ENCODE peak calls at places on chromosomes 13 and 19, in nine cellular contexts. One of them, this sample, is unnamed.

GRCh38 chr19:1746401-1747284 is 6.7 kb upstream of the ONECUT3 start:
- DNase-seq in smooth muscle cell of the brain vasculature: no peak
- DNase-seq in Kasumi-1: peak
- DNase-seq in substantia nigra: no peak
- DNase-seq in activated CD4-positive, CD25-positive, alpha-beta regulatory T cell: no peak
- DNase-seq in caudate nucleus: no peak
- DNase-seq in NCI-H1436: no peak
- DNase-seq in stimulated activated CD4-positive, alpha-beta T cell treated with anti-CD3 and anti-CD28 coated beads, Interleukin-4, amount 100 ng/mL, for 1 hour: no peak
- DNase-seq in AG20443: peak
- DNase-seq in this sample: no peak

GRCh38 chr13:80337011-80337688 is 3.8 kb downstream of the SPRY2 start:
- DNase-seq in smooth muscle cell of the brain vasculature: no peak
- DNase-seq in Kasumi-1: no peak
- DNase-seq in substantia nigra: peak
- DNase-seq in activated CD4-positive, CD25-positive, alpha-beta regulatory T cell: no peak
- DNase-seq in caudate nucleus: peak
- DNase-seq in NCI-H1436: no peak
- DNase-seq in stimulated activated CD4-positive, alpha-beta T cell treated with anti-CD3 and anti-CD28 coated beads, Interleukin-4, amount 100 ng/mL, for 1 hour: no peak
- DNase-seq in AG20443: no peak
- DNase-seq in this sample: peak

GRCh38 chr19:43598445-43599240 is 2.2 kb downstream of the ZNF576 start:
- DNase-seq in smooth muscle cell of the brain vasculature: no peak
- DNase-seq in Kasumi-1: no peak
- DNase-seq in substantia nigra: no peak
- DNase-seq in activated CD4-positive, CD25-positive, alpha-beta regulatory T cell: no peak
- DNase-seq in caudate nucleus: no peak
- DNase-seq in NCI-H1436: no peak
- DNase-seq in stimulated activated CD4-positive, alpha-beta T cell treated with anti-CD3 and anti-CD28 coated beads, Interleukin-4, amount 100 ng/mL, for 1 hour: no peak
- DNase-seq in AG20443: no peak
- DNase-seq in this sample: no peak

GRCh38 chr13:20716951-20717350 is 13.5 kb downstream of the IL17D start:
- DNase-seq in smooth muscle cell of the brain vasculature: no peak
- DNase-seq in Kasumi-1: no peak
- DNase-seq in substantia nigra: no peak
- DNase-seq in activated CD4-positive, CD25-positive, alpha-beta regulatory T cell: no peak
- DNase-seq in caudate nucleus: no peak
- DNase-seq in NCI-H1436: no peak
- DNase-seq in stimulated activated CD4-positive, alpha-beta T cell treated with anti-CD3 and anti-CD28 coated beads, Interleukin-4, amount 100 ng/mL, for 1 hour: no peak
- DNase-seq in AG20443: no peak
- DNase-seq in this sample: peak

GRCh38 chr19:29372921-29373797 is 152.6 kb upstream of the VSTM2B start:
- DNase-seq in smooth muscle cell of the brain vasculature: no peak
- DNase-seq in Kasumi-1: no peak
- DNase-seq in substantia nigra: no peak
- DNase-seq in activated CD4-positive, CD25-positive, alpha-beta regulatory T cell: no peak
- DNase-seq in caudate nucleus: no peak
- DNase-seq in NCI-H1436: no peak
- DNase-seq in stimulated activated CD4-positive, alpha-beta T cell treated with anti-CD3 and anti-CD28 coated beads, Interleukin-4, amount 100 ng/mL, for 1 hour: no peak
- DNase-seq in AG20443: no peak
- DNase-seq in this sample: peak

GRCh38 chr13:28538932-28539331 is 44.0 kb upstream of the FLT1 start:
- DNase-seq in smooth muscle cell of the brain vasculature: no peak
- DNase-seq in Kasumi-1: no peak
- DNase-seq in substantia nigra: no peak
- DNase-seq in activated CD4-positive, CD25-positive, alpha-beta regulatory T cell: no peak
- DNase-seq in caudate nucleus: no peak
- DNase-seq in NCI-H1436: no peak
- DNase-seq in stimulated activated CD4-positive, alpha-beta T cell treated with anti-CD3 and anti-CD28 coated beads, Interleukin-4, amount 100 ng/mL, for 1 hour: no peak
- DNase-seq in AG20443: no peak
- DNase-seq in this sample: no peak

GRCh38 chr19:18639706-18640105 is 2.9 kb downstream of the KLHL26 start:
- DNase-seq in smooth muscle cell of the brain vasculature: no peak
- DNase-seq in Kasumi-1: no peak
- DNase-seq in substantia nigra: no peak
- DNase-seq in activated CD4-positive, CD25-positive, alpha-beta regulatory T cell: no peak
- DNase-seq in caudate nucleus: no peak
- DNase-seq in NCI-H1436: no peak
- DNase-seq in stimulated activated CD4-positive, alpha-beta T cell treated with anti-CD3 and anti-CD28 coated beads, Interleukin-4, amount 100 ng/mL, for 1 hour: no peak
- DNase-seq in AG20443: no peak
- DNase-seq in this sample: no peak

GRCh38 chr13:112688560-112689497 is 1.0 kb upstream of the ATP11A start:
- DNase-seq in smooth muscle cell of the brain vasculature: no peak
- DNase-seq in Kasumi-1: peak
- DNase-seq in substantia nigra: peak
- DNase-seq in activated CD4-positive, CD25-positive, alpha-beta regulatory T cell: no peak
- DNase-seq in caudate nucleus: no peak
- DNase-seq in NCI-H1436: no peak
- DNase-seq in stimulated activated CD4-positive, alpha-beta T cell treated with anti-CD3 and anti-CD28 coated beads, Interleukin-4, amount 100 ng/mL, for 1 hour: peak
- DNase-seq in AG20443: no peak
- DNase-seq in this sample: no peak

GRCh38 chr13:106942558-106942957 is 374.6 kb upstream of the ARGLU1 start:
- DNase-seq in smooth muscle cell of the brain vasculature: no peak
- DNase-seq in Kasumi-1: no peak
- DNase-seq in substantia nigra: no peak
- DNase-seq in activated CD4-positive, CD25-positive, alpha-beta regulatory T cell: no peak
- DNase-seq in caudate nucleus: no peak
- DNase-seq in NCI-H1436: no peak
- DNase-seq in stimulated activated CD4-positive, alpha-beta T cell treated with anti-CD3 and anti-CD28 coated beads, Interleukin-4, amount 100 ng/mL, for 1 hour: no peak
- DNase-seq in AG20443: no peak
- DNase-seq in this sample: no peak

GRCh38 chr19:17202249-17202648 is 12.9 kb upstream of the USE1 start:
- DNase-seq in smooth muscle cell of the brain vasculature: no peak
- DNase-seq in Kasumi-1: no peak
- DNase-seq in substantia nigra: no peak
- DNase-seq in activated CD4-positive, CD25-positive, alpha-beta regulatory T cell: no peak
- DNase-seq in caudate nucleus: no peak
- DNase-seq in NCI-H1436: no peak
- DNase-seq in stimulated activated CD4-positive, alpha-beta T cell treated with anti-CD3 and anti-CD28 coated beads, Interleukin-4, amount 100 ng/mL, for 1 hour: peak
- DNase-seq in AG20443: no peak
- DNase-seq in this sample: no peak

GRCh38 chr13:59865398-59865797 is 298.3 kb downstream of the DIAPH3 start:
- DNase-seq in smooth muscle cell of the brain vasculature: no peak
- DNase-seq in Kasumi-1: no peak
- DNase-seq in substantia nigra: no peak
- DNase-seq in activated CD4-positive, CD25-positive, alpha-beta regulatory T cell: no peak
- DNase-seq in caudate nucleus: no peak
- DNase-seq in NCI-H1436: no peak
- DNase-seq in stimulated activated CD4-positive, alpha-beta T cell treated with anti-CD3 and anti-CD28 coated beads, Interleukin-4, amount 100 ng/mL, for 1 hour: no peak
- DNase-seq in AG20443: no peak
- DNase-seq in this sample: no peak

GRCh38 chr13:110520431-110521295 is 40.9 kb downstream of the RAB20 start:
- DNase-seq in smooth muscle cell of the brain vasculature: peak
- DNase-seq in Kasumi-1: peak
- DNase-seq in substantia nigra: peak
- DNase-seq in activated CD4-positive, CD25-positive, alpha-beta regulatory T cell: no peak
- DNase-seq in caudate nucleus: peak
- DNase-seq in NCI-H1436: no peak
- DNase-seq in stimulated activated CD4-positive, alpha-beta T cell treated with anti-CD3 and anti-CD28 coated beads, Interleukin-4, amount 100 ng/mL, for 1 hour: no peak
- DNase-seq in AG20443: peak
- DNase-seq in this sample: peak

GRCh38 chr13:39600766-39601165 is 2.2 kb downstream of the LHFPL6 start:
- DNase-seq in smooth muscle cell of the brain vasculature: no peak
- DNase-seq in Kasumi-1: no peak
- DNase-seq in substantia nigra: peak
- DNase-seq in activated CD4-positive, CD25-positive, alpha-beta regulatory T cell: no peak
- DNase-seq in caudate nucleus: no peak
- DNase-seq in NCI-H1436: no peak
- DNase-seq in stimulated activated CD4-positive, alpha-beta T cell treated with anti-CD3 and anti-CD28 coated beads, Interleukin-4, amount 100 ng/mL, for 1 hour: no peak
- DNase-seq in AG20443: peak
- DNase-seq in this sample: peak

GRCh38 chr13:32587014-32587773 is 942 bp downstream of the PDS5B start:
- DNase-seq in smooth muscle cell of the brain vasculature: no peak
- DNase-seq in Kasumi-1: no peak
- DNase-seq in substantia nigra: peak
- DNase-seq in activated CD4-positive, CD25-positive, alpha-beta regulatory T cell: peak
- DNase-seq in caudate nucleus: peak
- DNase-seq in NCI-H1436: peak
- DNase-seq in stimulated activated CD4-positive, alpha-beta T cell treated with anti-CD3 and anti-CD28 coated beads, Interleukin-4, amount 100 ng/mL, for 1 hour: peak
- DNase-seq in AG20443: peak
- DNase-seq in this sample: peak

GRCh38 chr13:74889321-74889720 is 592.6 kb downstream of the TBC1D4 start:
- DNase-seq in smooth muscle cell of the brain vasculature: no peak
- DNase-seq in Kasumi-1: no peak
- DNase-seq in substantia nigra: no peak
- DNase-seq in activated CD4-positive, CD25-positive, alpha-beta regulatory T cell: no peak
- DNase-seq in caudate nucleus: no peak
- DNase-seq in NCI-H1436: no peak
- DNase-seq in stimulated activated CD4-positive, alpha-beta T cell treated with anti-CD3 and anti-CD28 coated beads, Interleukin-4, amount 100 ng/mL, for 1 hour: no peak
- DNase-seq in AG20443: no peak
- DNase-seq in this sample: no peak

GRCh38 chr19:19540707-19541515 is 2.8 kb downstream of the CILP2 start:
- DNase-seq in smooth muscle cell of the brain vasculature: no peak
- DNase-seq in Kasumi-1: no peak
- DNase-seq in substantia nigra: no peak
- DNase-seq in activated CD4-positive, CD25-positive, alpha-beta regulatory T cell: peak
- DNase-seq in caudate nucleus: no peak
- DNase-seq in NCI-H1436: peak
- DNase-seq in stimulated activated CD4-positive, alpha-beta T cell treated with anti-CD3 and anti-CD28 coated beads, Interleukin-4, amount 100 ng/mL, for 1 hour: peak
- DNase-seq in AG20443: peak
- DNase-seq in this sample: no peak

GRCh38 chr13:113724780-113725315 is 34.2 kb upstream of the TMEM255B start:
- DNase-seq in smooth muscle cell of the brain vasculature: peak
- DNase-seq in Kasumi-1: peak
- DNase-seq in substantia nigra: peak
- DNase-seq in activated CD4-positive, CD25-positive, alpha-beta regulatory T cell: peak
- DNase-seq in caudate nucleus: peak
- DNase-seq in NCI-H1436: peak
- DNase-seq in stimulated activated CD4-positive, alpha-beta T cell treated with anti-CD3 and anti-CD28 coated beads, Interleukin-4, amount 100 ng/mL, for 1 hour: peak
- DNase-seq in AG20443: peak
- DNase-seq in this sample: peak

GRCh38 chr19:6260912-6261636 is 18.7 kb downstream of the MLLT1 start:
- DNase-seq in smooth muscle cell of the brain vasculature: no peak
- DNase-seq in Kasumi-1: peak
- DNase-seq in substantia nigra: no peak
- DNase-seq in activated CD4-positive, CD25-positive, alpha-beta regulatory T cell: no peak
- DNase-seq in caudate nucleus: no peak
- DNase-seq in NCI-H1436: no peak
- DNase-seq in stimulated activated CD4-positive, alpha-beta T cell treated with anti-CD3 and anti-CD28 coated beads, Interleukin-4, amount 100 ng/mL, for 1 hour: peak
- DNase-seq in AG20443: peak
- DNase-seq in this sample: no peak

GRCh38 chr13:87035538-87035937 is 635.6 kb upstream of the SLITRK5 start:
- DNase-seq in smooth muscle cell of the brain vasculature: no peak
- DNase-seq in Kasumi-1: no peak
- DNase-seq in substantia nigra: no peak
- DNase-seq in activated CD4-positive, CD25-positive, alpha-beta regulatory T cell: no peak
- DNase-seq in caudate nucleus: no peak
- DNase-seq in NCI-H1436: no peak
- DNase-seq in stimulated activated CD4-positive, alpha-beta T cell treated with anti-CD3 and anti-CD28 coated beads, Interleukin-4, amount 100 ng/mL, for 1 hour: no peak
- DNase-seq in AG20443: no peak
- DNase-seq in this sample: no peak

GRCh38 chr19:35449347-35450043 is 1.4 kb downstream of the FFAR2 start:
- DNase-seq in smooth muscle cell of the brain vasculature: no peak
- DNase-seq in Kasumi-1: peak
- DNase-seq in substantia nigra: no peak
- DNase-seq in activated CD4-positive, CD25-positive, alpha-beta regulatory T cell: no peak
- DNase-seq in caudate nucleus: no peak
- DNase-seq in NCI-H1436: peak
- DNase-seq in stimulated activated CD4-positive, alpha-beta T cell treated with anti-CD3 and anti-CD28 coated beads, Interleukin-4, amount 100 ng/mL, for 1 hour: no peak
- DNase-seq in AG20443: no peak
- DNase-seq in this sample: no peak

GRCh38 chr19:44635581-44636438 is 7.9 kb upstream of the PVR start:
- DNase-seq in smooth muscle cell of the brain vasculature: no peak
- DNase-seq in Kasumi-1: peak
- DNase-seq in substantia nigra: no peak
- DNase-seq in activated CD4-positive, CD25-positive, alpha-beta regulatory T cell: no peak
- DNase-seq in caudate nucleus: no peak
- DNase-seq in NCI-H1436: no peak
- DNase-seq in stimulated activated CD4-positive, alpha-beta T cell treated with anti-CD3 and anti-CD28 coated beads, Interleukin-4, amount 100 ng/mL, for 1 hour: no peak
- DNase-seq in AG20443: peak
- DNase-seq in this sample: no peak

GRCh38 chr13:102872131-102872530 is 26.3 kb downstream of the ERCC5 start:
- DNase-seq in smooth muscle cell of the brain vasculature: no peak
- DNase-seq in Kasumi-1: no peak
- DNase-seq in substantia nigra: no peak
- DNase-seq in activated CD4-positive, CD25-positive, alpha-beta regulatory T cell: no peak
- DNase-seq in caudate nucleus: no peak
- DNase-seq in NCI-H1436: no peak
- DNase-seq in stimulated activated CD4-positive, alpha-beta T cell treated with anti-CD3 and anti-CD28 coated beads, Interleukin-4, amount 100 ng/mL, for 1 hour: no peak
- DNase-seq in AG20443: no peak
- DNase-seq in this sample: no peak

GRCh38 chr13:24407844-24408243 is 98.5 kb downstream of the C1QTNF9 start:
- DNase-seq in smooth muscle cell of the brain vasculature: no peak
- DNase-seq in Kasumi-1: peak
- DNase-seq in substantia nigra: no peak
- DNase-seq in activated CD4-positive, CD25-positive, alpha-beta regulatory T cell: no peak
- DNase-seq in caudate nucleus: no peak
- DNase-seq in NCI-H1436: no peak
- DNase-seq in stimulated activated CD4-positive, alpha-beta T cell treated with anti-CD3 and anti-CD28 coated beads, Interleukin-4, amount 100 ng/mL, for 1 hour: no peak
- DNase-seq in AG20443: no peak
- DNase-seq in this sample: no peak

GRCh38 chr19:1518471-1518870 is 5.4 kb upstream of the PLK5 start:
- DNase-seq in smooth muscle cell of the brain vasculature: no peak
- DNase-seq in Kasumi-1: no peak
- DNase-seq in substantia nigra: no peak
- DNase-seq in activated CD4-positive, CD25-positive, alpha-beta regulatory T cell: no peak
- DNase-seq in caudate nucleus: no peak
- DNase-seq in NCI-H1436: no peak
- DNase-seq in stimulated activated CD4-positive, alpha-beta T cell treated with anti-CD3 and anti-CD28 coated beads, Interleukin-4, amount 100 ng/mL, for 1 hour: no peak
- DNase-seq in AG20443: no peak
- DNase-seq in this sample: no peak

GRCh38 chr13:66996503-66996902 is 233.6 kb downstream of the PCDH9 start:
- DNase-seq in smooth muscle cell of the brain vasculature: no peak
- DNase-seq in Kasumi-1: no peak
- DNase-seq in substantia nigra: no peak
- DNase-seq in activated CD4-positive, CD25-positive, alpha-beta regulatory T cell: no peak
- DNase-seq in caudate nucleus: no peak
- DNase-seq in NCI-H1436: no peak
- DNase-seq in stimulated activated CD4-positive, alpha-beta T cell treated with anti-CD3 and anti-CD28 coated beads, Interleukin-4, amount 100 ng/mL, for 1 hour: no peak
- DNase-seq in AG20443: no peak
- DNase-seq in this sample: no peak

GRCh38 chr13:45278096-45278645 is 62.8 kb downstream of the TPT1 start:
- DNase-seq in smooth muscle cell of the brain vasculature: no peak
- DNase-seq in Kasumi-1: no peak
- DNase-seq in substantia nigra: no peak
- DNase-seq in activated CD4-positive, CD25-positive, alpha-beta regulatory T cell: no peak
- DNase-seq in caudate nucleus: no peak
- DNase-seq in NCI-H1436: no peak
- DNase-seq in stimulated activated CD4-positive, alpha-beta T cell treated with anti-CD3 and anti-CD28 coated beads, Interleukin-4, amount 100 ng/mL, for 1 hour: no peak
- DNase-seq in AG20443: no peak
- DNase-seq in this sample: no peak

GRCh38 chr13:97310809-97311436 is 88.8 kb downstream of the MBNL2 start:
- DNase-seq in smooth muscle cell of the brain vasculature: no peak
- DNase-seq in Kasumi-1: no peak
- DNase-seq in substantia nigra: no peak
- DNase-seq in activated CD4-positive, CD25-positive, alpha-beta regulatory T cell: no peak
- DNase-seq in caudate nucleus: no peak
- DNase-seq in NCI-H1436: peak
- DNase-seq in stimulated activated CD4-positive, alpha-beta T cell treated with anti-CD3 and anti-CD28 coated beads, Interleukin-4, amount 100 ng/mL, for 1 hour: no peak
- DNase-seq in AG20443: no peak
- DNase-seq in this sample: no peak

GRCh38 chr19:58551577-58552471 is 3.1 kb downstream of the CHMP2A start:
- DNase-seq in smooth muscle cell of the brain vasculature: no peak
- DNase-seq in Kasumi-1: no peak
- DNase-seq in substantia nigra: no peak
- DNase-seq in activated CD4-positive, CD25-positive, alpha-beta regulatory T cell: no peak
- DNase-seq in caudate nucleus: no peak
- DNase-seq in NCI-H1436: no peak
- DNase-seq in stimulated activated CD4-positive, alpha-beta T cell treated with anti-CD3 and anti-CD28 coated beads, Interleukin-4, amount 100 ng/mL, for 1 hour: no peak
- DNase-seq in AG20443: no peak
- DNase-seq in this sample: no peak

GRCh38 chr13:80276371-80277289 is 64.3 kb downstream of the SPRY2 start:
- DNase-seq in smooth muscle cell of the brain vasculature: no peak
- DNase-seq in Kasumi-1: no peak
- DNase-seq in substantia nigra: no peak
- DNase-seq in activated CD4-positive, CD25-positive, alpha-beta regulatory T cell: no peak
- DNase-seq in caudate nucleus: no peak
- DNase-seq in NCI-H1436: peak
- DNase-seq in stimulated activated CD4-positive, alpha-beta T cell treated with anti-CD3 and anti-CD28 coated beads, Interleukin-4, amount 100 ng/mL, for 1 hour: no peak
- DNase-seq in AG20443: peak
- DNase-seq in this sample: no peak

GRCh38 chr13:29861694-29862110 is 11.3 kb upstream of the UBL3 start:
- DNase-seq in smooth muscle cell of the brain vasculature: no peak
- DNase-seq in Kasumi-1: no peak
- DNase-seq in substantia nigra: no peak
- DNase-seq in activated CD4-positive, CD25-positive, alpha-beta regulatory T cell: no peak
- DNase-seq in caudate nucleus: no peak
- DNase-seq in NCI-H1436: no peak
- DNase-seq in stimulated activated CD4-positive, alpha-beta T cell treated with anti-CD3 and anti-CD28 coated beads, Interleukin-4, amount 100 ng/mL, for 1 hour: no peak
- DNase-seq in AG20443: peak
- DNase-seq in this sample: no peak

GRCh38 chr13:108700421-108701170 is 71.2 kb downstream of the MYO16 start:
- DNase-seq in smooth muscle cell of the brain vasculature: peak
- DNase-seq in Kasumi-1: no peak
- DNase-seq in substantia nigra: no peak
- DNase-seq in activated CD4-positive, CD25-positive, alpha-beta regulatory T cell: no peak
- DNase-seq in caudate nucleus: no peak
- DNase-seq in NCI-H1436: no peak
- DNase-seq in stimulated activated CD4-positive, alpha-beta T cell treated with anti-CD3 and anti-CD28 coated beads, Interleukin-4, amount 100 ng/mL, for 1 hour: no peak
- DNase-seq in AG20443: no peak
- DNase-seq in this sample: no peak

This sample was measured in cerebellum.